ENCODE peak calls at places on chromosomes 12 and 14, in seven cellular contexts. A is AG09309, J is epithelial cell of proximal tubule, L is endothelial cell, X is neural crest cell, V is mucosa of descending colon, M is GM13976. R is an unnamed sample.

GRCh38 chr14:68785817-68786490 is 6.9 kb downstream of the ZFP36L1 start:
- DNase-seq in A (no peak), J (peak), L (no peak), X (no peak), V (no peak), M (no peak), R (no peak)

GRCh38 chr14:66396165-66396564 is 90.0 kb upstream of the CCDC196 start:
- DNase-seq in A (no peak), J (no peak), L (no peak), X (no peak), V (no peak), M (no peak), R (no peak)

GRCh38 chr12:82862069-82862841 is 175.5 kb downstream of the TMTC2 start:
- DNase-seq in A (peak), J (no peak), L (no peak), X (no peak), V (no peak), M (no peak), R (no peak)

GRCh38 chr14:27528328-27528727 is 930.5 kb upstream of the NOVA1 start:
- DNase-seq in A (no peak), J (peak), L (peak), X (no peak), V (no peak), M (no peak), R (peak)

GRCh38 chr14:101075025-101075800 is 171.7 kb upstream of the RTL1 start:
- DNase-seq in A (no peak), J (no peak), L (no peak), X (no peak), V (no peak), M (no peak), R (no peak)

GRCh38 chr14:57656853-57657252 is 163.2 kb upstream of the CCDC198 start:
- DNase-seq in A (no peak), J (no peak), L (no peak), X (no peak), V (no peak), M (no peak), R (no peak)

GRCh38 chr14:49975286-49975685 is 82.4 kb downstream of the ARF6 start:
- DNase-seq in A (peak), J (peak), L (no peak), X (no peak), V (no peak), M (no peak), R (no peak)

GRCh38 chr12:117036547-117036946 is 62.7 kb downstream of the TESC start:
- DNase-seq in A (no peak), J (no peak), L (no peak), X (no peak), V (no peak), M (no peak), R (no peak)

GRCh38 chr12:15522574-15523187 is 200.4 kb downstream of the PTPRO start:
- DNase-seq in A (no peak), J (peak), L (no peak), X (no peak), V (no peak), M (peak), R (no peak)

GRCh38 chr12:132222096-132222807 is 78.0 kb downstream of the NOC4L start:
- DNase-seq in A (no peak), J (peak), L (peak), X (no peak), V (peak), M (no peak), R (peak)

GRCh38 chr14:87149583-87150354 is 843.2 kb downstream of the GALC start:
- DNase-seq in A (no peak), J (no peak), L (no peak), X (no peak), V (no peak), M (no peak), R (no peak)

GRCh38 chr14:103207038-103207403 is 83.8 kb downstream of the TNFAIP2 start:
- DNase-seq in A (peak), J (no peak), L (no peak), X (no peak), V (peak), M (no peak), R (peak)

GRCh38 chr14:103207404-103208072 is 84.3 kb downstream of the TNFAIP2 start:
- DNase-seq in A (no peak), J (no peak), L (peak), X (no peak), V (no peak), M (no peak), R (peak)

GRCh38 chr14:103204852-103205540 is 81.7 kb downstream of the TNFAIP2 start:
- DNase-seq in A (no peak), J (no peak), L (no peak), X (no peak), V (no peak), M (no peak), R (no peak)

GRCh38 chr14:103205541-103205906 is 82.3 kb downstream of the TNFAIP2 start:
- DNase-seq in A (no peak), J (no peak), L (no peak), X (no peak), V (no peak), M (no peak), R (no peak)

DNA sequence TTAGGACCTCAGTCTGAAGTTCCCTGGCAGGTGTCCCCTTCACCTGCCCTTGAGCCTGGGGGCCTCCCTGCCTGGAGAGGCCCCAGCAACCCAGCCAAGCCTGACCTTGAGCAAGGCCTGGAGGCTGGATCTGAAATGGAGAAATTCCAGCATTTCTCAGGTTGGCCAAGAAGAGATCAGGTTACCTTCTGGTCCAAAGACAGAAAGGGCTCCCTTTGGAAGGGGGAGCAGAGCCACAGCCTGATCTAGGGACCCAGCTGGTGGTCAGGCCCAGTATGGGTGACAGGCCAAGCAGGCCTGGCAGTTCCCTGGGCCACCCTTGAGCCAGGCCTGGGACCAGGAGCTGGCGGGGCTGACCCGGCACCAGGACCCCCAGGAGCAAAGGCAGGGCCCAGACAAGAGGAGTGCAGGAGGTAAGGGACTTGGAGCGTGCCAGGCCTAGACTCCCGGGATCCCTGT is 82.8 kb downstream of the TNFAIP2 start:
- DNase-seq in A (no peak), J (no peak), L (no peak), X (no peak), V (no peak), M (no peak), R (no peak)
- TF ChIP-seq CTCF in A (no peak), J (no peak), L (no peak), X (no peak), V (no peak), M (no peak), R (no peak)

DNA sequence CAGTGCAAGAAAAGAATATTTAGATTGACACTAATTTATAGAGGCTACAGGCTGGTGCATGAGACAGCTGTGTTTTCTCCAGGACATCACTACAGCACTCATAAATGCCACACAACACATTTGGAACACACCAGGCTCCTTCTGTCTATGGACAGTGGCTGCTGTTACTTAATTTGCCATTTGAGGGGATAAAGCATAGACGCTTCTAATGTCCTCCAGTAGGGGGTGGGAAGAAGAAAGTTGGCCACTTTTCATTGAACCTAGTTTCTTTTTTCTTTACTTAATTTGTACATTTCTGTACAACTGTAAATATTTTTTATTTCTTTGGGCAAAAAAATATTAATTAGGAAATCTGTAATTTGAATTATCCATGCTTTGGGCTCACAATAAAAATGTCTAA is 12.4 kb upstream of the RTN1 start:
- DNase-seq in A (no peak), J (no peak), L (no peak), X (no peak), V (no peak), M (no peak), R (no peak)
- TF ChIP-seq CTCF in A (peak), J (peak), L (peak), X (peak), V (no peak), M (no peak), R (peak)

GRCh38 chr12:41439134-41439533 is 251.0 kb downstream of the PDZRN4 start:
- DNase-seq in A (no peak), J (no peak), L (no peak), X (no peak), V (no peak), M (no peak), R (no peak)
- TF ChIP-seq CTCF in A (no peak), J (peak), L (no peak), X (no peak), V (no peak), M (no peak), R (no peak)

GRCh38 chr12:92595663-92596062 is 107.1 kb upstream of the PLEKHG7 start:
- DNase-seq in A (no peak), J (no peak), L (no peak), X (no peak), V (no peak), M (no peak), R (no peak)
- TF ChIP-seq CTCF in A (no peak), J (no peak), L (no peak), X (no peak), V (no peak), M (no peak), R (no peak)

GRCh38 chr14:46008348-46008747 is 643.2 kb downstream of the RPL10L start:
- DNase-seq in A (no peak), J (no peak), L (no peak), X (no peak), V (no peak), M (no peak), R (no peak)
- TF ChIP-seq CTCF in A (no peak), J (no peak), L (no peak), X (no peak), V (no peak), M (no peak), R (no peak)

DNA sequence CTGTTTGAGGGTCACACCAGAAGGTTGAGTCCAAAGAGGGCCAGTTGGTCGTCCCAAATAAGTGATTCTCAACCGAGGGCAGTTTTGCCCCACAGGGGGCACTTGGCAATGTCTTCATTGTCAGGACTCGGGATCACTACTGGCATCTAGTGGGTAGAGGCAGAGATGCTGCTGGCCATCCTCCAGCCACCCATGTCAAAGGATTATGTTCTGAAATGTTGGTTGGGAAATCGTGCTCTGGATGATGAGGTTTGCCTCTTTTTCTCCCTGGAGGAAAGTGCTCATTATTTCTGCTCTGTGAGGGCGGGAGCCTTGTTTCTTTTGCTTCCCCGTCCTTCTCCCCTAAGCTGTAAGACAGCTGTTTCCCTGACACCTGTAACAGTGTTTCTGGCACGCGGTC is 3.6 kb downstream of the ZNF839 start:
- DNase-seq in A (peak), J (no peak), L (peak), X (no peak), V (no peak), M (no peak), R (no peak)
- TF ChIP-seq CTCF in A (peak), J (peak), L (no peak), X (peak), V (no peak), M (peak), R (peak)

R was measured in nephron progenitor cell.